ENCODE peak calls at places on chromosomes 2 and 18, in eight cellular contexts. R, S, M, E, I, Q, J and K are unnamed samples. For H3K36me3, the result is how much of the 10 kb centered on the place peaks cover.

GRCh38 chr2:102795641-102796040 is 33.8 kb downstream of the TMEM182 start:
- DNase-seq in I (no peak), M (no peak), Q (no peak), J (no peak), R (no peak), S (no peak), E (no peak), K (no peak)

GRCh38 chr2:13252615-13253014 is 535.9 kb downstream of the TRIB2 start:
- DNase-seq in S (no peak), E (no peak), Q (no peak), I (no peak), J (no peak), M (no peak), R (no peak), K (no peak)

GRCh38 chr2:206983156-206983875 is 44.0 kb downstream of the CPO start:
- DNase-seq in J (no peak), I (no peak), Q (peak), S (no peak), M (no peak), E (no peak), R (no peak), K (no peak)

GRCh38 chr2:100011272-100011711 is 131.1 kb downstream of the AFF3 start:
- DNase-seq in E (no peak), R (no peak), Q (no peak), I (no peak), S (no peak), M (no peak), J (no peak), K (peak)

GRCh38 chr18:76264851-76265250 is 230.2 kb downstream of the ZNF516 start:
- DNase-seq in J (no peak), S (no peak), E (no peak), Q (no peak), R (no peak), I (no peak), M (no peak), K (no peak)

GRCh38 chr2:62304429-62305417 is 108.8 kb downstream of the B3GNT2 start:
- DNase-seq in I (no peak), R (peak), S (peak), J (peak), Q (peak), M (peak), E (peak), K (peak)

GRCh38 chr2:137050949-137051348 is 285.6 kb downstream of the THSD7B start:
- DNase-seq in Q (no peak), S (no peak), M (no peak), J (no peak), R (no peak), E (no peak), I (no peak), K (no peak)

GRCh38 chr2:84865181-84865783 is 15.6 kb downstream of the TRABD2A start:
- DNase-seq in E (no peak), Q (no peak), S (no peak), M (no peak), J (no peak), R (no peak), I (no peak), K (no peak)

GRCh38 chr2:210198326-210198725 is 26.9 kb downstream of the ACADL start:
- DNase-seq in S (no peak), M (no peak), E (no peak), J (no peak), Q (no peak), R (no peak), I (no peak), K (peak)

GRCh38 chr18:33034941-33035340 is 262.1 kb upstream of the KLHL14 start:
- DNase-seq in I (no peak), R (no peak), J (no peak), E (no peak), S (no peak), Q (no peak), M (no peak), K (peak)

GRCh38 chr18:23716966-23717365 is 27.7 kb downstream of the LAMA3 start:
- DNase-seq in M (no peak), S (no peak), Q (no peak), I (no peak), J (no peak), R (no peak), E (no peak), K (no peak)

GRCh38 chr2:31319391-31320175 is 85.6 kb downstream of the EHD3 start:
- DNase-seq in E (no peak), S (peak), R (peak), Q (peak), I (peak), J (no peak), M (no peak), K (no peak)

GRCh38 chr18:24197412-24197811 is 58.5 kb downstream of the CABYR start:
- DNase-seq in R (no peak), I (no peak), S (no peak), J (no peak), M (no peak), E (no peak), Q (no peak), K (no peak)

GRCh38 chr18:56563568-56563967 is 74.8 kb downstream of the TXNL1 start:
- DNase-seq in R (no peak), Q (no peak), J (no peak), I (no peak), M (no peak), S (no peak), E (no peak), K (no peak)

GRCh38 chr2:240140511-240140910 is at the start of gene OTOS:
- DNase-seq in I (no peak), Q (no peak), S (no peak), E (peak), J (no peak), M (no peak), R (peak), K (no peak)

GRCh38 chr2:187297806-187298205 is 150.2 kb downstream of the CALCRL start:
- DNase-seq in J (no peak), I (no peak), S (no peak), M (no peak), R (no peak), E (no peak), Q (no peak), K (no peak)

GRCh38 chr2:187296869-187297268 is 151.2 kb downstream of the CALCRL start:
- DNase-seq in J (no peak), M (no peak), S (no peak), E (no peak), I (no peak), R (no peak), Q (no peak), K (no peak)

GRCh38 chr2:187302146-187302545 is 145.9 kb downstream of the CALCRL start:
- DNase-seq in J (no peak), Q (no peak), M (no peak), R (no peak), E (no peak), S (no peak), I (no peak), K (no peak)

GRCh38 chr2:187302619-187303018 is 145.4 kb downstream of the CALCRL start:
- DNase-seq in Q (no peak), J (no peak), I (no peak), M (no peak), R (no peak), E (no peak), S (no peak), K (no peak)

GRCh38 chr2:187299122-187299906 is 148.7 kb downstream of the CALCRL start:
- DNase-seq in S (no peak), I (no peak), M (no peak), Q (no peak), E (no peak), J (no peak), R (no peak), K (no peak)
- TF ChIP-seq CTCF in S (no peak), I (no peak), M (no peak), Q (peak), E (peak), J (peak), R (peak), K (peak)

GRCh38 chr2:144240656-144241339 is 279.1 kb downstream of the ZEB2 start:
- DNase-seq in I (no peak), R (no peak), J (no peak), M (no peak), Q (no peak), S (peak), E (no peak), K (no peak)
- H3K4me3 ChIP-seq in I (no peak), R (no peak), J (no peak), M (no peak), Q (no peak), S (no peak), E (no peak), K (no peak)

DNA sequence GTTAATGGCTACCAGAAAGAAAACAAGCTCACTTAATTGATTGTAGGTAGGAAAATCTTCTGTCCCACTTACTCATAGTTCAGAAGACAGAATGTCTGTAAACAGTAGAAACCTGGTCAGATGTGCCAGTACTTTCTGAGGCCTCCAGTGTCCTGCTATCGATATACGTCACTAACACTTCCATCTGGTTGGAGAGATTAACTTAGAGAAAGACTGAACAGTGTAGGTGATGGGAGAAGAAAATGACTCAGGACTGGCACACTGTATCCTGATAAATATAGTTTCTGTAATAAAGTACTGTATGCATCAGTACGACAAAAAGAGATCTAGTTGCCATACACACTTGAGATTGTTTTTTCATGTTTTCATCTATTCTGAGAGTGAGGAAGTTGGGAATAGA is 106.1 kb downstream of the NAT8 start:
- DNase-seq in I (no peak), M (no peak), E (no peak), J (no peak), Q (no peak), R (no peak), S (no peak), K (no peak)
- H3K36me3 ChIP-seq in I (under half), M (under half), E (half or more), J (half or more), Q (under half), R (under half), S (under half), K (under half)

DNA sequence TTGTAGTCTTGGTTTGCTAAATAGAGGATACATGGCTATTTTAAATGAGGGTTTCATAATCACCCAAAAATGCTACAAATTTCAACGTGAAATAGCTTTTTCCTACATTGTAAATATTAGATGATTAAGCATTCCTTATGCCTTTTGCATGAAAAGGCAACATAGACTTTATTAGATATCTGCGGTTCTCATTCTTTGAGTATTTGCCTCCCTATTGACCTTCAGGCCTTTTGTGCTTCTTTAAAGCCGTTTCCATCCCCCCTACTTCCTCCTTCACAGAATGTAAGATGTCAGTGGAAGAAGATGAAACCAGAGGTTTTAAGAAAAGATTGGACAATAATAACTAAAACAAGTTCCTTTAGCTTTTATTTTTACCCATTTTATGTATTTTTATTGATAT is 144.1 kb downstream of the UBE2E3 start:
- DNase-seq in J (no peak), M (no peak), E (no peak), R (no peak), I (no peak), S (no peak), Q (no peak), K (no peak)
- TF ChIP-seq CTCF in J (no peak), M (no peak), E (no peak), R (no peak), I (no peak), S (no peak), Q (no peak), K (no peak)

GRCh38 chr2:74715880-74716279 is 61.8 kb downstream of the SEMA4F start:
- DNase-seq in I (no peak), S (no peak), R (no peak), J (no peak), M (no peak), E (no peak), Q (no peak), K (no peak)
- H3K4me3 ChIP-seq in I (peak), S (peak), R (peak), J (peak), M (no peak), E (peak), Q (peak), K (no peak)

DNA sequence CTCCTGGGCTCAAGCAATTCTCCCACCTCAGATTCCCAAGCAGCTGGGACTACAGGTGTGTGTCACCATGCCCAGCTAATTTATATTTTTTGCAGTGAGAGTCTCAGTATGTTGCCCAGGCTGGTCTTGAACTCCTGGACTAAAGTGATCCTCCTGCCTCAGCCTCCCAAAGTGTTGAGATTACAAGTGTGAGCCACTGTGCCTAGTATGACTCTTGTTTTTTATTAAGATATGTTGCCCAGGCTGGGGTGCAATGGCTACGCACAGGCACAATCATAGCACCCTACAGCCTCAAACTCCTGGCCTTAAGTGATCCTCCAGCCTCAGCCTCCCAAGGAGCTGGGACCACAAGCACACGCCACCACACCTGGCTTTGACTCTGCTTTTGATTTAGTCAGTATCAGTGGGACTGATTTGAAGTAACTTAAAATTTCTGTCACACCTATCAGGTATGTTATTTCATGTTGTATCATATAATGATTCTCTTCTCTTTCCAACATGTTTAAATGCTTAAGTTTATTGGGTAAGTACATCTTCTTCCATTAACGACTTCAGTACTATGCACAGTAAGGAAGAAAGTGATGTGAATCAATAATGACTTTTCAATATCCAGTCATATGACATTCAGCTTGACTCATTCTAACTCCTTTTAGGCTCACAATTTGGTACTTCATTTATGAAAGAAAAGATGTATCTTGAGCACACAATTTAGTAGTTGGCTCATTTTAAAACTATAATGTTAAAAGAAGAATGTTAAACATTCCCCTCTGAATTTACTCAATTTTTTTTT is 6.3 kb downstream of the PPP4R3B start:
- DNase-seq in Q (no peak), M (no peak), R (no peak), S (no peak), I (no peak), J (no peak), E (no peak), K (no peak)
- H3K36me3 ChIP-seq in Q (under half), M (under half), R (under half), S (under half), I (under half), J (under half), E (under half), K (under half)

DNA sequence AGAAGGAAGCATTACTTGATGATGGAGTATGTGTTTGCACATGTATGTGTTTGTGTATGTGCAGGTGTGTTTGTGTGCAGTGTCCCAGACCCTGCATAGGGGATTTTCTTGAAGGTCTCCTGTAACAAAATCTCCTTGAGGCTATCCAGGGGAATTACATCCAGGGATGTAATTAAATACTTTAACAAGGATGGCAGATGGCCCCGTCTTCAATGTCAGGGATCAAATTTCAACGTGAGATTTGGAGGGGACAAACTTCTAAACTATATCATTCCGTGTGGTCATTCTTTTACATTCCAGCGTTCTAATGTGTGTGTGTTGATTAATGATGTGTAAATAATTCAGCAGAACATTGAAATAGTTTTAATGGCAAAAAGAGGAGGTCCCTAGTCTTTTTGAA is 3.3 kb downstream of the UGT1A9 start:
- DNase-seq in Q (no peak), M (no peak), S (no peak), R (no peak), E (no peak), I (no peak), J (no peak), K (no peak)
- TF ChIP-seq CTCF in Q (no peak), M (no peak), S (no peak), R (no peak), E (no peak), I (no peak), J (no peak), K (no peak)